ENCODE peak calls at places on chromosomes 12 and 14, in nine cellular contexts. One of them, this sample, is unnamed.

GRCh38 chr12:107014050-107014449 is 27.1 kb upstream of the MTERF2 start:
- DNase-seq in A549: peak; percentile 61
- DNase-seq in heart right ventricle: no peak
- DNase-seq in nephron progenitor cell: no peak
- DNase-seq in mesothelial cell of epicardium: no peak
- DNase-seq in endothelial cell: no peak
- DNase-seq in AG04449: no peak
- DNase-seq in GM20000: no peak
- DNase-seq in Calu3: peak; percentile 71
- DNase-seq in this sample: no peak

GRCh38 chr12:89281534-89281857 is 70.8 kb downstream of the DUSP6 start:
- DNase-seq in A549: no peak
- DNase-seq in heart right ventricle: no peak
- DNase-seq in nephron progenitor cell: no peak
- DNase-seq in mesothelial cell of epicardium: no peak
- DNase-seq in endothelial cell: no peak
- DNase-seq in AG04449: no peak
- DNase-seq in GM20000: no peak
- DNase-seq in Calu3: no peak
- DNase-seq in this sample: no peak

GRCh38 chr12:126966498-126966897 is 1300.5 kb upstream of the TMEM132C start:
- DNase-seq in A549: no peak
- DNase-seq in heart right ventricle: no peak
- DNase-seq in nephron progenitor cell: no peak
- DNase-seq in mesothelial cell of epicardium: no peak
- DNase-seq in endothelial cell: no peak
- DNase-seq in AG04449: no peak
- DNase-seq in GM20000: no peak
- DNase-seq in Calu3: no peak
- DNase-seq in this sample: no peak

GRCh38 chr12:89135976-89136634 is 216.2 kb downstream of the DUSP6 start:
- DNase-seq in A549: peak; percentile 22
- DNase-seq in heart right ventricle: no peak
- DNase-seq in nephron progenitor cell: no peak
- DNase-seq in mesothelial cell of epicardium: no peak
- DNase-seq in endothelial cell: no peak
- DNase-seq in AG04449: no peak
- DNase-seq in GM20000: no peak
- DNase-seq in Calu3: peak; percentile 2
- DNase-seq in this sample: no peak

GRCh38 chr14:68364823-68365222 is 428.0 kb downstream of the ZFP36L1 start:
- DNase-seq in A549: no peak
- DNase-seq in heart right ventricle: no peak
- DNase-seq in nephron progenitor cell: peak; percentile 14
- DNase-seq in mesothelial cell of epicardium: no peak
- DNase-seq in endothelial cell: no peak
- DNase-seq in AG04449: no peak
- DNase-seq in GM20000: no peak
- DNase-seq in Calu3: peak; percentile 42
- DNase-seq in this sample: no peak

GRCh38 chr12:131911251-131911650 is 16.8 kb downstream of the ULK1 start:
- DNase-seq in A549: no peak
- DNase-seq in heart right ventricle: no peak
- DNase-seq in nephron progenitor cell: no peak
- DNase-seq in mesothelial cell of epicardium: no peak
- DNase-seq in endothelial cell: no peak
- DNase-seq in AG04449: no peak
- DNase-seq in GM20000: no peak
- DNase-seq in Calu3: no peak
- DNase-seq in this sample: no peak

GRCh38 chr12:124500232-124501079 is 67.0 kb downstream of the NCOR2 start:
- DNase-seq in A549: no peak
- DNase-seq in heart right ventricle: no peak
- DNase-seq in nephron progenitor cell: peak; percentile 70
- DNase-seq in mesothelial cell of epicardium: peak; percentile 86
- DNase-seq in endothelial cell: peak; percentile 47
- DNase-seq in AG04449: no peak
- DNase-seq in GM20000: no peak
- DNase-seq in Calu3: no peak
- DNase-seq in this sample: no peak

GRCh38 chr12:120820885-120821510 is 83.2 kb downstream of the SPPL3 start:
- DNase-seq in A549: no peak
- DNase-seq in heart right ventricle: no peak
- DNase-seq in nephron progenitor cell: no peak
- DNase-seq in mesothelial cell of epicardium: no peak
- DNase-seq in endothelial cell: no peak
- DNase-seq in AG04449: no peak
- DNase-seq in GM20000: no peak
- DNase-seq in Calu3: no peak
- DNase-seq in this sample: no peak

DNA sequence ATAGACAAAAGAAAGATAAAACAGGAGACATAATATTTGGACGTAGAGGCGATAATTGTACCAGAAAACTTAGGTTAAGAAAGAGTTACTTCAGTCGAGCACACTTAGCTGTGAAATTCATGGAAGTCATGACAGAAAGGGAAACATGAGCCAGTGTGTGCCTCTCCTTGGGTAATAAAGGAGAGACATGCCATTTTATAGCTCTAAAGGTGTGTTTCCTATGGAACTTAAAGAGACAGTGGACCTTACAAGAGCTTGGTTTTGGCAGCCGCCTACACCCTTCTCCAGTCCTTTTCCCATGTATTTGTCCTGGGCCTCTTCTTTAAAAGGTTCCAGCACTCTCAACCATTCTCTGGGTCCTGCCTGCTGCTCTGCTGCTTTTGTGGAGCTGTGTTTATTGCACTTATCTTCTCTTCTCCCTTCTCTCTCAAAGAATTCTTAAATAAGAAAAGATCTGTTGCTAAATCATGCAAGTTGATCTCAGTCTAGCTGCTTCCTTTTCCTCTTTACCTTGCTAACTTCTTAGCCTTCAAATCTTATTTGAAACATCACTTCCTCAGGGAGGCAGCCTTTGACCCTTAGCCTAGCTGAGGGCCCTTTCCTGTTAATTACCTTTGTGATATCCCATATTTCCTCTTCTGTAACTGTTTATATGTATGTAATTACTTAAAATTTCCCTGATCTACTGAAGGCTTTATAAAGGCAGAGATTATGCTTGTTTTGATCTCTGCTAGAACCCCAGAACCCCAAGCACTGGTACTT is 81.8 kb upstream of the EVL start:
- DNase-seq in A549: no peak
- DNase-seq in heart right ventricle: no peak
- DNase-seq in nephron progenitor cell: no peak
- DNase-seq in mesothelial cell of epicardium: no peak
- DNase-seq in endothelial cell: no peak
- DNase-seq in AG04449: no peak
- DNase-seq in GM20000: no peak
- DNase-seq in Calu3: no peak
- DNase-seq in this sample: no peak
- TF ChIP-seq CTCF in A549: no peak
- TF ChIP-seq CTCF in heart right ventricle: no peak
- TF ChIP-seq CTCF in nephron progenitor cell: no peak
- TF ChIP-seq CTCF in mesothelial cell of epicardium: no peak
- TF ChIP-seq CTCF in endothelial cell: no peak
- TF ChIP-seq CTCF in AG04449: no peak
- TF ChIP-seq CTCF in GM20000: no peak
- TF ChIP-seq CTCF in Calu3: no peak
- TF ChIP-seq CTCF in this sample: no peak

GRCh38 chr14:87540339-87540738 is 452.6 kb downstream of the GALC start:
- DNase-seq in A549: no peak
- DNase-seq in heart right ventricle: no peak
- DNase-seq in nephron progenitor cell: no peak
- DNase-seq in mesothelial cell of epicardium: no peak
- DNase-seq in endothelial cell: no peak
- DNase-seq in AG04449: no peak
- DNase-seq in GM20000: no peak
- DNase-seq in Calu3: no peak
- DNase-seq in this sample: no peak
- TF ChIP-seq CTCF in A549: no peak
- TF ChIP-seq CTCF in heart right ventricle: no peak
- TF ChIP-seq CTCF in nephron progenitor cell: no peak
- TF ChIP-seq CTCF in mesothelial cell of epicardium: no peak
- TF ChIP-seq CTCF in endothelial cell: no peak
- TF ChIP-seq CTCF in AG04449: no peak
- TF ChIP-seq CTCF in GM20000: no peak
- TF ChIP-seq CTCF in Calu3: no peak
- TF ChIP-seq CTCF in this sample: no peak

GRCh38 chr14:50615566-50615965 is 52.5 kb downstream of the SAV1 start:
- DNase-seq in A549: no peak
- DNase-seq in heart right ventricle: no peak
- DNase-seq in nephron progenitor cell: no peak
- DNase-seq in mesothelial cell of epicardium: no peak
- DNase-seq in endothelial cell: no peak
- DNase-seq in AG04449: no peak
- DNase-seq in GM20000: no peak
- DNase-seq in Calu3: no peak
- DNase-seq in this sample: no peak

GRCh38 chr14:50622978-50623377 is 45.1 kb downstream of the SAV1 start:
- DNase-seq in A549: no peak
- DNase-seq in heart right ventricle: no peak
- DNase-seq in nephron progenitor cell: no peak
- DNase-seq in mesothelial cell of epicardium: no peak
- DNase-seq in endothelial cell: no peak
- DNase-seq in AG04449: no peak
- DNase-seq in GM20000: no peak
- DNase-seq in Calu3: no peak
- DNase-seq in this sample: peak; percentile 52

GRCh38 chr14:50616275-50616674 is 51.8 kb downstream of the SAV1 start:
- DNase-seq in A549: no peak
- DNase-seq in heart right ventricle: no peak
- DNase-seq in nephron progenitor cell: no peak
- DNase-seq in mesothelial cell of epicardium: no peak
- DNase-seq in endothelial cell: no peak
- DNase-seq in AG04449: no peak
- DNase-seq in GM20000: no peak
- DNase-seq in Calu3: no peak
- DNase-seq in this sample: no peak

GRCh38 chr14:50620341-50620740 is 47.8 kb downstream of the SAV1 start:
- DNase-seq in A549: no peak
- DNase-seq in heart right ventricle: no peak
- DNase-seq in nephron progenitor cell: no peak
- DNase-seq in mesothelial cell of epicardium: no peak
- DNase-seq in endothelial cell: no peak
- DNase-seq in AG04449: no peak
- DNase-seq in GM20000: no peak
- DNase-seq in Calu3: no peak
- DNase-seq in this sample: no peak

GRCh38 chr14:50619569-50620141 is 48.5 kb downstream of the SAV1 start:
- DNase-seq in A549: peak; percentile 55
- DNase-seq in heart right ventricle: no peak
- DNase-seq in nephron progenitor cell: no peak
- DNase-seq in mesothelial cell of epicardium: no peak
- DNase-seq in endothelial cell: no peak
- DNase-seq in AG04449: no peak
- DNase-seq in GM20000: peak; percentile 48
- DNase-seq in Calu3: no peak
- DNase-seq in this sample: no peak
- TF ChIP-seq CTCF in A549: peak; percentile 60
- TF ChIP-seq CTCF in heart right ventricle: peak; percentile 67
- TF ChIP-seq CTCF in nephron progenitor cell: peak; percentile 57
- TF ChIP-seq CTCF in mesothelial cell of epicardium: peak; percentile 66
- TF ChIP-seq CTCF in endothelial cell: peak; percentile 62
- TF ChIP-seq CTCF in AG04449: peak; percentile 58
- TF ChIP-seq CTCF in GM20000: peak; percentile 46
- TF ChIP-seq CTCF in Calu3: peak; percentile 43
- TF ChIP-seq CTCF in this sample: peak; percentile 69

DNA sequence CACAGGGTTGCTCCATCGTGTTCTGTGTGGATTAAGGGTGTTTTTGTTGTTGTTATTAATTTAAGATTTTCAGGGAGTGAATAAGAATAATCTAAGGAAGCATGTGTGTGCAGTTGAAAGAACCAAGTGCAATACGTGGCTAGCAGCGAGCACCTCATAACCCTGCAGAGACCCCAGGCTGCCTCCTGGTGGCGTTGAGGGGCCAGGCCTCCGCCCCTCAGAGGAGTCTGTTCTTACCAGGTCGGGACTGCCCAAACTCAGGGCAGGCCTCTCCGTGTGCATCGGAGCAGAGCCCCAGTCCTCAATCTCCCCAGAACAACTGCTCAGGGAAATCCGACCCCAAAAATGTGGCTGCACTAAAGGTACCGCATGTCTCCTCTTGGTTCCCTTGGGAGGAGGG is 36.8 kb downstream of the IL31 start:
- DNase-seq in A549: no peak
- DNase-seq in heart right ventricle: no peak
- DNase-seq in nephron progenitor cell: peak; percentile 48
- DNase-seq in mesothelial cell of epicardium: no peak
- DNase-seq in endothelial cell: no peak
- DNase-seq in AG04449: no peak
- DNase-seq in GM20000: no peak
- DNase-seq in Calu3: no peak
- DNase-seq in this sample: no peak
- TF ChIP-seq CTCF in A549: no peak
- TF ChIP-seq CTCF in heart right ventricle: no peak
- TF ChIP-seq CTCF in nephron progenitor cell: peak; percentile 44
- TF ChIP-seq CTCF in mesothelial cell of epicardium: no peak
- TF ChIP-seq CTCF in endothelial cell: no peak
- TF ChIP-seq CTCF in AG04449: peak; percentile 17
- TF ChIP-seq CTCF in GM20000: no peak
- TF ChIP-seq CTCF in Calu3: no peak
- TF ChIP-seq CTCF in this sample: no peak

DNA sequence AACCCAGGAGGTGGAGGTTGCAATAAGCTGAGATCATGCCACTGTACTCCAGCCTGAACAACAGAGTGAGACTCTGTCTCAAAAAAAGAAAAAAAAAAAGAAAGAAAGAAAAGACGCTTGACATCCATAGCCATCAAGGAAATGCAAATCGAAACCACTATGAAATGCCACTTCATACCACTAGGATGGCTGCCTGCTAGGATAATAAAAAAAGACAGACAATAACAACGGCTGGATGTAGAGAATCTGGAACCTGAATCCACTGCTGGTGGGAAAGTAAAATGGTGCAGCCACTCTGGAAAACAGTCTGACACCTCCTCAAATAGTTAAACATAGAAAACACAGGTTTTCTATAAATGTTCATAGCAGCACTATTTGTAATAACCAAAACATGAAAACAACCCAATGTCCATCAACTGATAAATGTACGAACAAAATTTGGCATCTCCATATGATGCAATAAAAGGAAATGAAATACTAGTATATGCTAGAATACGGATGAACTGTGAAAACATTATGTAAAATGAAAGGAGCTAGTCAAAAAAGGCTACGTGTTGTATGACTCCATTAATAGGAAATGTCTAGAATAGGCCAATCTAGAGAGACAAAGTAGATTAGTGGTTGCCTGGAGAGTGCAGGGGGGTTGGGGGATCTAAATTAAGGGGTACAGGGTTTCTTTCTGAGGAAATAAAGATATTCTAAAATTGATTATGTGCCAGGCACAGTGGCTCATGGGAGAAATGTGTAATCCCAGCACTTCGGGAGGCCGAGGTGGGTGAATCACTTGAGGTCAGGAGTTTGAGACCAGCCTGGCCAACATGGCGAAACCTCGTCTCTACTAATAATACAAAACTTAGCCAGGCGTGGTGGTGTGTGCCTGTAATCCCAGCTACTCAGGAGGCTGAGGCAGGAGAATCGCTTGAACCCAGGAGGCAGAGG is 9.7 kb downstream of the WSB2 start:
- DNase-seq in A549: no peak
- DNase-seq in heart right ventricle: no peak
- DNase-seq in nephron progenitor cell: no peak
- DNase-seq in mesothelial cell of epicardium: no peak
- DNase-seq in endothelial cell: no peak
- DNase-seq in AG04449: no peak
- DNase-seq in GM20000: no peak
- DNase-seq in Calu3: no peak
- DNase-seq in this sample: no peak
- TF ChIP-seq CTCF in A549: no peak
- TF ChIP-seq CTCF in heart right ventricle: no peak
- TF ChIP-seq CTCF in nephron progenitor cell: no peak
- TF ChIP-seq CTCF in mesothelial cell of epicardium: peak; percentile 32
- TF ChIP-seq CTCF in endothelial cell: peak; percentile 46
- TF ChIP-seq CTCF in AG04449: no peak
- TF ChIP-seq CTCF in GM20000: no peak
- TF ChIP-seq CTCF in Calu3: no peak
- TF ChIP-seq CTCF in this sample: no peak

This sample was measured in AG09319.